ENCODE peak calls at places on chromosomes 16 and 17, in five cellular contexts. J is SK-N-SH, G is GM12878, E is HCT116, O is K562. A is an unnamed sample.

GRCh38 chr16:80806957-80807356 is 2.6 kb upstream of the CDYL2 start:
- DNase-seq in O (no peak), G (no peak), J (no peak), E (no peak), A (no peak)

GRCh38 chr17:14459955-14460354 is 159.1 kb downstream of the HS3ST3B1 start:
- DNase-seq in O (no peak), E (no peak), G (no peak), J (no peak), A (no peak)

GRCh38 chr16:20671903-20672302 is 25.6 kb downstream of the ACSM1 start:
- DNase-seq in G (no peak), J (no peak), O (no peak), E (no peak), A (no peak)

GRCh38 chr17:72943826-72944689 is 148.4 kb downstream of the SLC39A11 start:
- DNase-seq in O (no peak), J (no peak), E (no peak), G (no peak), A (no peak)

GRCh38 chr17:82866521-82867214 is 26.8 kb upstream of the ZNF750 start:
- DNase-seq in J (peak), O (no peak), G (no peak), E (no peak), A (no peak)

GRCh38 chr17:68381076-68381900 is 76.0 kb downstream of the WIPI1 start:
- DNase-seq in O (no peak), G (no peak), E (peak), J (no peak), A (no peak)

GRCh38 chr16:20307791-20308190 is 19.5 kb downstream of the GP2 start:
- DNase-seq in E (no peak), G (no peak), J (no peak), O (no peak), A (no peak)

GRCh38 chr16:89575247-89576172 is at the start of gene CPNE7:
- DNase-seq in E (no peak), J (peak), O (peak), G (no peak), A (peak)

GRCh38 chr17:74452841-74453661 is 13.4 kb upstream of the CD300A start:
- DNase-seq in E (no peak), O (no peak), J (no peak), G (no peak), A (no peak)

GRCh38 chr17:17647521-17648178 is 33.6 kb upstream of the RAI1 start:
- DNase-seq in O (no peak), G (no peak), J (no peak), E (no peak), A (no peak)

GRCh38 chr17:80940171-80941123 is 51.2 kb upstream of the CHMP6 start:
- DNase-seq in J (no peak), O (no peak), G (no peak), E (no peak), A (no peak)

GRCh38 chr16:2839650-2840450 is 9.7 kb downstream of the ZG16B start:
- DNase-seq in J (no peak), G (no peak), O (no peak), E (no peak), A (no peak)
- TF ChIP-seq JUND in J (no peak), G (no peak), O (no peak), E (no peak), A (no peak)

GRCh38 chr17:77553459-77554066 is 404.9 kb upstream of the TNRC6C start:
- DNase-seq in E (no peak), J (no peak), G (no peak), O (no peak), A (no peak)

GRCh38 chr17:77555110-77555509 is 403.4 kb upstream of the TNRC6C start:
- DNase-seq in O (no peak), E (no peak), G (no peak), J (peak), A (no peak)

GRCh38 chr17:77556408-77557068 is 402.0 kb upstream of the TNRC6C start:
- DNase-seq in J (no peak), E (no peak), O (no peak), G (no peak), A (no peak)

GRCh38 chr17:77558846-77559626 is 399.5 kb upstream of the TNRC6C start:
- DNase-seq in J (no peak), E (no peak), G (no peak), O (no peak), A (no peak)

DNA sequence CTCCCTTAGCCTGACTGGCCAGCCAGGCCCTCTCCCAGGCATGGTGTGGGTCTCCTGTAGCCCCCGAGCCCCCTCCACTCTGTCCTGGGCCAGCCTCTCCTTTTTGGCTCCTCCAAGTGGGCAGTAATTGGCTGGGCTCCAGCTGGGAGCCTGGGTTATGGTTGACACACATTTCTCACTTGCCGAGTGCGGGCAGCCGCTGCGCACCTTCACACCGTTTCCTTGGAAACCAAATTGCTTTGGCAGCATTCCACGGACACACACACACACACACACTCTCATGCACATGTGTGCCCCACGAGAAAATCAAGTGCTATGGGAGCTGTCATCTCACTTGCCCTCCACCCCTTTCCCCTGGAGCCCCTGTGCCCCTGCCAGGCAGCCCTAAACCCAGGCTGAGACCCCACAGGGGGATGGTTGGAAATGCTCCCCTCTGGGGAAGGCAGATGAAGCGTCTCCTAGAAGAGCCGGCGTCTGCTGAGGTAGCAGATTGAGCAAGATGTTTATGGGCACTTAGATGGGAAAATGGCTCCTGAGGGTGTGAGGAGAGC is 402.7 kb upstream of the TNRC6C start:
- DNase-seq in J (peak), E (no peak), G (no peak), O (no peak), A (no peak)
- TF ChIP-seq JUND in J (no peak), E (no peak), G (no peak), O (no peak), A (no peak)

GRCh38 chr16:17476414-17477259 is 5.9 kb upstream of the XYLT1 start:
- DNase-seq in E (peak), G (no peak), J (peak), O (no peak), A (peak)
- TF ChIP-seq JUND in E (no peak), G (no peak), J (peak), O (no peak), A (no peak)

GRCh38 chr17:38906429-38907172 is 18.8 kb upstream of the LASP1NB start:
- DNase-seq in O (no peak), J (no peak), E (no peak), G (no peak), A (no peak)
- TF ChIP-seq JUND in O (no peak), J (no peak), E (no peak), G (no peak), A (no peak)